ENCODE peak calls at places on chromosomes 2 and 18, in nine cellular contexts. One of them, this sample, is unnamed.

GRCh38 chr18:36934884-36935283 is 106.0 kb downstream of the KIAA1328 start:
- DNase-seq in IMR-90: peak
- DNase-seq in ovary: no peak
- DNase-seq in upper lobe of left lung: no peak
- DNase-seq in GM13977: no peak
- DNase-seq in fibroblast of lung: peak
- DNase-seq in lung: no peak
- DNase-seq in nephron progenitor cell: no peak
- DNase-seq in epithelial cell of esophagus: peak
- DNase-seq in this sample: no peak

GRCh38 chr18:47968721-47969120 is 38.3 kb upstream of the SMAD2 start:
- DNase-seq in IMR-90: no peak
- DNase-seq in ovary: no peak
- DNase-seq in upper lobe of left lung: no peak
- DNase-seq in GM13977: no peak
- DNase-seq in fibroblast of lung: peak
- DNase-seq in lung: no peak
- DNase-seq in nephron progenitor cell: no peak
- DNase-seq in epithelial cell of esophagus: peak
- DNase-seq in this sample: no peak

GRCh38 chr2:17303054-17303453 is 215.2 kb downstream of the RAD51AP2 start:
- DNase-seq in IMR-90: peak
- DNase-seq in ovary: no peak
- DNase-seq in upper lobe of left lung: no peak
- DNase-seq in GM13977: no peak
- DNase-seq in fibroblast of lung: peak
- DNase-seq in lung: no peak
- DNase-seq in nephron progenitor cell: no peak
- DNase-seq in epithelial cell of esophagus: peak
- DNase-seq in this sample: no peak

GRCh38 chr2:153880926-153881325 is 9.2 kb downstream of the GALNT13 start:
- DNase-seq in IMR-90: no peak
- DNase-seq in ovary: no peak
- DNase-seq in upper lobe of left lung: no peak
- DNase-seq in GM13977: no peak
- DNase-seq in fibroblast of lung: no peak
- DNase-seq in lung: no peak
- DNase-seq in nephron progenitor cell: no peak
- DNase-seq in epithelial cell of esophagus: no peak
- DNase-seq in this sample: no peak

GRCh38 chr2:58991357-58991756 is 750.2 kb upstream of the FANCL start:
- DNase-seq in IMR-90: no peak
- DNase-seq in ovary: no peak
- DNase-seq in upper lobe of left lung: no peak
- DNase-seq in GM13977: no peak
- DNase-seq in fibroblast of lung: no peak
- DNase-seq in lung: no peak
- DNase-seq in nephron progenitor cell: no peak
- DNase-seq in epithelial cell of esophagus: no peak
- DNase-seq in this sample: no peak

GRCh38 chr2:205188516-205189138 is 493.7 kb upstream of the NRP2 start:
- DNase-seq in IMR-90: peak
- DNase-seq in ovary: peak
- DNase-seq in upper lobe of left lung: no peak
- DNase-seq in GM13977: no peak
- DNase-seq in fibroblast of lung: peak
- DNase-seq in lung: peak
- DNase-seq in nephron progenitor cell: no peak
- DNase-seq in epithelial cell of esophagus: peak
- DNase-seq in this sample: no peak

GRCh38 chr2:16259010-16259409 is 318.7 kb downstream of the MYCN start:
- DNase-seq in IMR-90: no peak
- DNase-seq in ovary: no peak
- DNase-seq in upper lobe of left lung: no peak
- DNase-seq in GM13977: no peak
- DNase-seq in fibroblast of lung: no peak
- DNase-seq in lung: no peak
- DNase-seq in nephron progenitor cell: no peak
- DNase-seq in epithelial cell of esophagus: no peak
- DNase-seq in this sample: no peak

GRCh38 chr2:101759162-101759561 is 61.7 kb downstream of the MAP4K4 start:
- DNase-seq in IMR-90: peak
- DNase-seq in ovary: no peak
- DNase-seq in upper lobe of left lung: no peak
- DNase-seq in GM13977: no peak
- DNase-seq in fibroblast of lung: peak
- DNase-seq in lung: no peak
- DNase-seq in nephron progenitor cell: no peak
- DNase-seq in epithelial cell of esophagus: peak
- DNase-seq in this sample: no peak

GRCh38 chr2:42786561-42787345 is 5.6 kb downstream of the HAAO start:
- DNase-seq in IMR-90: no peak
- DNase-seq in ovary: no peak
- DNase-seq in upper lobe of left lung: no peak
- DNase-seq in GM13977: no peak
- DNase-seq in fibroblast of lung: no peak
- DNase-seq in lung: no peak
- DNase-seq in nephron progenitor cell: no peak
- DNase-seq in epithelial cell of esophagus: no peak
- DNase-seq in this sample: peak

GRCh38 chr2:24477229-24477628 is 13.8 kb upstream of the NCOA1 start:
- DNase-seq in IMR-90: no peak
- DNase-seq in ovary: no peak
- DNase-seq in upper lobe of left lung: no peak
- DNase-seq in GM13977: no peak
- DNase-seq in fibroblast of lung: no peak
- DNase-seq in lung: no peak
- DNase-seq in nephron progenitor cell: no peak
- DNase-seq in epithelial cell of esophagus: peak
- DNase-seq in this sample: no peak

GRCh38 chr18:36511791-36512352 is 214.4 kb downstream of the FHOD3 start:
- DNase-seq in IMR-90: no peak
- DNase-seq in ovary: peak
- DNase-seq in upper lobe of left lung: no peak
- DNase-seq in GM13977: no peak
- DNase-seq in fibroblast of lung: no peak
- DNase-seq in lung: no peak
- DNase-seq in nephron progenitor cell: peak
- DNase-seq in epithelial cell of esophagus: no peak
- DNase-seq in this sample: peak

GRCh38 chr2:233039217-233040173 is 7.0 kb downstream of the NEU2 start:
- DNase-seq in IMR-90: no peak
- DNase-seq in ovary: no peak
- DNase-seq in upper lobe of left lung: no peak
- DNase-seq in GM13977: no peak
- DNase-seq in fibroblast of lung: peak
- DNase-seq in lung: no peak
- DNase-seq in nephron progenitor cell: no peak
- DNase-seq in epithelial cell of esophagus: no peak
- DNase-seq in this sample: no peak

GRCh38 chr2:98347298-98348065 is 1.2 kb downstream of the CNGA3 start:
- DNase-seq in IMR-90: no peak
- DNase-seq in ovary: no peak
- DNase-seq in upper lobe of left lung: no peak
- DNase-seq in GM13977: no peak
- DNase-seq in fibroblast of lung: no peak
- DNase-seq in lung: no peak
- DNase-seq in nephron progenitor cell: peak
- DNase-seq in epithelial cell of esophagus: no peak
- DNase-seq in this sample: no peak

GRCh38 chr2:185245806-185246205 is 492.8 kb upstream of the FSIP2 start:
- DNase-seq in IMR-90: no peak
- DNase-seq in ovary: no peak
- DNase-seq in upper lobe of left lung: no peak
- DNase-seq in GM13977: no peak
- DNase-seq in fibroblast of lung: peak
- DNase-seq in lung: no peak
- DNase-seq in nephron progenitor cell: no peak
- DNase-seq in epithelial cell of esophagus: no peak
- DNase-seq in this sample: no peak

GRCh38 chr2:231621051-231621879 is 28.6 kb downstream of the TEX44 start:
- DNase-seq in IMR-90: no peak
- DNase-seq in ovary: peak
- DNase-seq in upper lobe of left lung: no peak
- DNase-seq in GM13977: no peak
- DNase-seq in fibroblast of lung: no peak
- DNase-seq in lung: no peak
- DNase-seq in nephron progenitor cell: no peak
- DNase-seq in epithelial cell of esophagus: peak
- DNase-seq in this sample: no peak

GRCh38 chr18:42915240-42915791 is 200.2 kb downstream of the RIT2 start:
- DNase-seq in IMR-90: no peak
- DNase-seq in ovary: no peak
- DNase-seq in upper lobe of left lung: no peak
- DNase-seq in GM13977: no peak
- DNase-seq in fibroblast of lung: peak
- DNase-seq in lung: no peak
- DNase-seq in nephron progenitor cell: no peak
- DNase-seq in epithelial cell of esophagus: no peak
- DNase-seq in this sample: no peak

GRCh38 chr18:33560686-33561370 is 17.2 kb upstream of the ASXL3 start:
- DNase-seq in IMR-90: peak
- DNase-seq in ovary: no peak
- DNase-seq in upper lobe of left lung: no peak
- DNase-seq in GM13977: no peak
- DNase-seq in fibroblast of lung: peak
- DNase-seq in lung: no peak
- DNase-seq in nephron progenitor cell: no peak
- DNase-seq in epithelial cell of esophagus: peak
- DNase-seq in this sample: no peak

GRCh38 chr2:38997784-38998183 is 108.1 kb downstream of the ARHGEF33 start:
- DNase-seq in IMR-90: peak
- DNase-seq in ovary: no peak
- DNase-seq in upper lobe of left lung: peak
- DNase-seq in GM13977: no peak
- DNase-seq in fibroblast of lung: peak
- DNase-seq in lung: no peak
- DNase-seq in nephron progenitor cell: no peak
- DNase-seq in epithelial cell of esophagus: peak
- DNase-seq in this sample: no peak

GRCh38 chr18:70520867-70521266 is 232.0 kb downstream of the SOCS6 start:
- DNase-seq in IMR-90: no peak
- DNase-seq in ovary: no peak
- DNase-seq in upper lobe of left lung: no peak
- DNase-seq in GM13977: no peak
- DNase-seq in fibroblast of lung: no peak
- DNase-seq in lung: no peak
- DNase-seq in nephron progenitor cell: no peak
- DNase-seq in epithelial cell of esophagus: no peak
- DNase-seq in this sample: no peak

GRCh38 chr2:240143801-240144648 is 3.6 kb upstream of the OTOS start:
- DNase-seq in IMR-90: peak
- DNase-seq in ovary: peak
- DNase-seq in upper lobe of left lung: peak
- DNase-seq in GM13977: peak
- DNase-seq in fibroblast of lung: peak
- DNase-seq in lung: peak
- DNase-seq in nephron progenitor cell: peak
- DNase-seq in epithelial cell of esophagus: peak
- DNase-seq in this sample: peak

GRCh38 chr2:64276417-64277095 is 132.3 kb upstream of the PELI1 start:
- DNase-seq in IMR-90: no peak
- DNase-seq in ovary: no peak
- DNase-seq in upper lobe of left lung: no peak
- DNase-seq in GM13977: no peak
- DNase-seq in fibroblast of lung: peak
- DNase-seq in lung: no peak
- DNase-seq in nephron progenitor cell: no peak
- DNase-seq in epithelial cell of esophagus: peak
- DNase-seq in this sample: no peak

GRCh38 chr18:68172842-68173549 is 541.9 kb downstream of the TMX3 start:
- DNase-seq in IMR-90: no peak
- DNase-seq in ovary: no peak
- DNase-seq in upper lobe of left lung: no peak
- DNase-seq in GM13977: no peak
- DNase-seq in fibroblast of lung: no peak
- DNase-seq in lung: no peak
- DNase-seq in nephron progenitor cell: no peak
- DNase-seq in epithelial cell of esophagus: peak
- DNase-seq in this sample: no peak

GRCh38 chr18:34122724-34123334 is 101.9 kb downstream of the NOL4 start:
- DNase-seq in IMR-90: peak
- DNase-seq in ovary: no peak
- DNase-seq in upper lobe of left lung: no peak
- DNase-seq in GM13977: peak
- DNase-seq in fibroblast of lung: peak
- DNase-seq in lung: peak
- DNase-seq in nephron progenitor cell: peak
- DNase-seq in epithelial cell of esophagus: peak
- DNase-seq in this sample: no peak

GRCh38 chr2:14642499-14642898 is 10.0 kb downstream of the LRATD1 start:
- DNase-seq in IMR-90: no peak
- DNase-seq in ovary: no peak
- DNase-seq in upper lobe of left lung: no peak
- DNase-seq in GM13977: no peak
- DNase-seq in fibroblast of lung: no peak
- DNase-seq in lung: no peak
- DNase-seq in nephron progenitor cell: no peak
- DNase-seq in epithelial cell of esophagus: no peak
- DNase-seq in this sample: no peak
- TF ChIP-seq CTCF in IMR-90: no peak
- TF ChIP-seq CTCF in ovary: no peak
- TF ChIP-seq CTCF in upper lobe of left lung: no peak
- TF ChIP-seq CTCF in GM13977: no peak
- TF ChIP-seq CTCF in fibroblast of lung: no peak
- TF ChIP-seq CTCF in lung: no peak
- TF ChIP-seq CTCF in nephron progenitor cell: peak
- TF ChIP-seq CTCF in epithelial cell of esophagus: peak
- TF ChIP-seq CTCF in this sample: no peak

GRCh38 chr18:74291771-74292540 is at the start of gene CYB5A:
- DNase-seq in IMR-90: peak
- DNase-seq in ovary: peak
- DNase-seq in upper lobe of left lung: peak
- DNase-seq in GM13977: peak
- DNase-seq in fibroblast of lung: peak
- DNase-seq in lung: peak
- DNase-seq in nephron progenitor cell: peak
- DNase-seq in epithelial cell of esophagus: peak
- DNase-seq in this sample: peak
- TF ChIP-seq CTCF in IMR-90: no peak
- TF ChIP-seq CTCF in ovary: no peak
- TF ChIP-seq CTCF in upper lobe of left lung: no peak
- TF ChIP-seq CTCF in GM13977: no peak
- TF ChIP-seq CTCF in fibroblast of lung: no peak
- TF ChIP-seq CTCF in lung: no peak
- TF ChIP-seq CTCF in nephron progenitor cell: no peak
- TF ChIP-seq CTCF in epithelial cell of esophagus: no peak
- TF ChIP-seq CTCF in this sample: peak

GRCh38 chr2:229578052-229578846 is 136.1 kb downstream of the DNER start:
- DNase-seq in IMR-90: no peak
- DNase-seq in ovary: no peak
- DNase-seq in upper lobe of left lung: no peak
- DNase-seq in GM13977: no peak
- DNase-seq in fibroblast of lung: no peak
- DNase-seq in lung: no peak
- DNase-seq in nephron progenitor cell: no peak
- DNase-seq in epithelial cell of esophagus: no peak
- DNase-seq in this sample: no peak
- TF ChIP-seq CTCF in IMR-90: no peak
- TF ChIP-seq CTCF in ovary: no peak
- TF ChIP-seq CTCF in upper lobe of left lung: no peak
- TF ChIP-seq CTCF in GM13977: no peak
- TF ChIP-seq CTCF in fibroblast of lung: no peak
- TF ChIP-seq CTCF in lung: no peak
- TF ChIP-seq CTCF in nephron progenitor cell: no peak
- TF ChIP-seq CTCF in epithelial cell of esophagus: no peak
- TF ChIP-seq CTCF in this sample: no peak

GRCh38 chr2:121640380-121641326 is 8.6 kb downstream of the CLASP1 start:
- DNase-seq in IMR-90: no peak
- DNase-seq in ovary: no peak
- DNase-seq in upper lobe of left lung: no peak
- DNase-seq in GM13977: no peak
- DNase-seq in fibroblast of lung: no peak
- DNase-seq in lung: no peak
- DNase-seq in nephron progenitor cell: no peak
- DNase-seq in epithelial cell of esophagus: no peak
- DNase-seq in this sample: no peak
- TF ChIP-seq CTCF in IMR-90: no peak
- TF ChIP-seq CTCF in ovary: no peak
- TF ChIP-seq CTCF in upper lobe of left lung: no peak
- TF ChIP-seq CTCF in GM13977: no peak
- TF ChIP-seq CTCF in fibroblast of lung: no peak
- TF ChIP-seq CTCF in lung: no peak
- TF ChIP-seq CTCF in nephron progenitor cell: no peak
- TF ChIP-seq CTCF in epithelial cell of esophagus: no peak
- TF ChIP-seq CTCF in this sample: no peak